ENCODE peak calls at places on chromosomes 3 and 15, in nine cellular contexts. M, P, O, X, B, I, V, Q and G are unnamed samples.

GRCh38 chr15:57573151-57573550 is 18.6 kb upstream of the MYZAP start:
- DNase-seq in M (no peak), P (no peak), O (no peak), X (no peak), B (no peak), I (no peak), V (no peak), Q (no peak), G (no peak)

GRCh38 chr3:31981206-31982181 is at the start of the genes OSBPL10 and ZNF860:
- DNase-seq in M (peak; percentile 92), P (no peak), O (peak; percentile 35), X (peak; percentile 92), B (peak; percentile 83), I (peak; percentile 74), V (peak; percentile 88), Q (peak; percentile 35), G (no peak)

GRCh38 chr15:93060336-93061248 is 28.4 kb downstream of the RGMA start:
- DNase-seq in M (no peak), P (no peak), O (no peak), X (no peak), B (no peak), I (no peak), V (no peak), Q (no peak), G (no peak)

GRCh38 chr15:70093481-70094309 is 4.0 kb downstream of the TLE3 start:
- DNase-seq in M (no peak), P (no peak), O (no peak), X (peak; percentile 78), B (peak; percentile 79), I (no peak), V (no peak), Q (no peak), G (no peak)

GRCh38 chr3:47863391-47864128 is 60.6 kb downstream of the DHX30 start:
- DNase-seq in M (no peak), P (no peak), O (no peak), X (no peak), B (no peak), I (no peak), V (no peak), Q (no peak), G (no peak)

GRCh38 chr15:97652041-97652440 is 308.5 kb upstream of the ARRDC4 start:
- DNase-seq in M (no peak), P (no peak), O (no peak), X (no peak), B (no peak), I (no peak), V (no peak), Q (no peak), G (no peak)

GRCh38 chr3:108311797-108312196 is 15.4 kb downstream of the HHLA2 start:
- DNase-seq in M (peak; percentile 20), P (no peak), O (no peak), X (no peak), B (peak; percentile 41), I (peak; percentile 2), V (no peak), Q (no peak), G (no peak)

GRCh38 chr15:39934415-39935044 is 615 bp downstream of the EIF2AK4 start:
- DNase-seq in M (no peak), P (no peak), O (no peak), X (no peak), B (no peak), I (peak; percentile 15), V (peak; percentile 23), Q (no peak), G (no peak)

GRCh38 chr3:172038823-172039222 is 555 bp upstream of the FNDC3B start:
- DNase-seq in M (peak; percentile 49), P (no peak), O (no peak), X (no peak), B (peak; percentile 28), I (no peak), V (no peak), Q (no peak), G (no peak)

GRCh38 chr3:159416854-159417253 is 571.8 kb upstream of the IL12A start:
- DNase-seq in M (peak; percentile 45), P (no peak), O (no peak), X (no peak), B (no peak), I (no peak), V (peak; percentile 91), Q (no peak), G (no peak)

GRCh38 chr3:131047582-131047981 is 20.9 kb downstream of the NEK11 start:
- DNase-seq in M (no peak), P (no peak), O (no peak), X (no peak), B (peak; percentile 48), I (no peak), V (no peak), Q (no peak), G (no peak)
- TF ChIP-seq CTCF in M (no peak), P (peak; percentile 52), O (no peak), X (no peak), B (peak; percentile 54), I (peak; percentile 16), V (no peak), Q (peak; percentile 36), G (peak; percentile 40)

GRCh38 chr3:7015683-7016440 is 154.9 kb downstream of the GRM7 start:
- DNase-seq in M (no peak), P (no peak), O (no peak), X (no peak), B (no peak), I (no peak), V (peak; percentile 71), Q (no peak), G (no peak)
- H3K4me3 ChIP-seq in M (no peak overlapping the region), P (no peak overlapping the region), O (no peak overlapping the region), X (no peak overlapping the region), B (no peak overlapping the region), I (no peak overlapping the region), V (no peak overlapping the region), Q (no peak overlapping the region), G (no peak overlapping the region)

DNA sequence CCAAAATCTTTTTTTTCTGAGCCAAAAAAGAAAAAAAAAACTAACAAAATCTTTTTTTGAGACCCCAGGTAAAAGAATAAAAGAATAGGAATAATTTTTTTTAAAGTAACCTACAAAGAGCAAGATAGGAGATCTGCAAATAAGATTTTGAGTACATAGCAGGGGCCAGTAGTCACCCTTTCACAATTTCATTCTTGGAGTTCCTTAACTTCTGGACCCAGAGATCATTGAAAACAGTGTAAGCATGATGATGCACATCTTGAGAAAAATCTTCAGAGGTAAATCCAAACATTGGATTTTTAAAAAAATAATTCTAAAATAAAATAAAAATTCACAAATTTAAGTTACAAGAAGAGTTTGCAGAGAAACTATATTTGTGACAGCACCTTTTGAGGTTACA is 18.8 kb downstream of the TFRC start:
- DNase-seq in M (peak; percentile 68), P (no peak), O (no peak), X (no peak), B (no peak), I (no peak), V (peak; percentile 31), Q (no peak), G (no peak)
- TF ChIP-seq CTCF in M (no peak), P (no peak), O (no peak), X (no peak), B (no peak), I (no peak), V (no peak), Q (no peak), G (no peak)

DNA sequence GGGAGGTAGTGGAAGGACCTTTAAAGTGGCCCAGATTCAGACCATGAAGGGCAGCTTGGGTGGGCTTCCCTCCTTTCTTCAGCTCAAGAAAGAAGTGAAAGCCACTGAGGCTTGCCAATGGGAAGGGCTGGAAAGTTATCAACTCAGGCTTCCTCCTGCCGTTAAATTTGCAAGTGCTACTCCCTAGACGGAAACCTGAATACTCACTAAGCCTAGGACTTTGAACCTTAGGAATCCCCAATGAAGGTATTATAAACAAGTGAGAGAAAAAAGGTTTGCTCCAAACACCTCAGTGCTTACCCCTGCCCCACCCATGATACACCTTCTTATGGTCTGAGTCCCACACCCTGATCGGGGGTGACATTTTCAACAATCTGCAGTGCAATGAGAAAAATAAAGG is 396.4 kb downstream of the SHQ1 start:
- DNase-seq in M (no peak), P (no peak), O (no peak), X (no peak), B (no peak), I (no peak), V (no peak), Q (no peak), G (no peak)
- H3K4me3 ChIP-seq in M (no peak overlapping the region), P (no peak overlapping the region), O (no peak overlapping the region), X (no peak overlapping the region), B (no peak overlapping the region), I (no peak overlapping the region), V (no peak overlapping the region), Q (no peak overlapping the region), G (no peak overlapping the region)

GRCh38 chr3:126939347-126939735 is 43.6 kb upstream of the PLXNA1 start:
- DNase-seq in M (no peak), P (no peak), O (no peak), X (no peak), B (peak; percentile 34), I (peak; percentile 48), V (no peak), Q (no peak), G (no peak)
- TF ChIP-seq CTCF in M (no peak), P (peak; percentile 50), O (no peak), X (no peak), B (peak; percentile 38), I (peak; percentile 30), V (no peak), Q (no peak), G (no peak)